ENCODE peak calls at places on chromosomes 5 and 9, in six cellular contexts. K is tibial artery; I is IMR-90; Y is non-pigmented ciliary epithelial cell; E is H9; W is stimulated activated CD8-positive, alpha-beta memory T cell treated with anti-CD3 and anti-CD28 coated beads, Interleukin-15, amount 100 ng/mL, for 4 hours. V is an unnamed sample.

GRCh38 chr9:36039696-36040095 is 3.0 kb downstream of the RECK start:
- DNase-seq in E (no peak), W (no peak), K (no peak), Y (no peak), I (peak; percentile 65), V (peak; percentile 43)

GRCh38 chr5:142178651-142179050 is 70.1 kb downstream of the NDFIP1 start:
- DNase-seq in Y (no peak), W (no peak), K (no peak), I (no peak), E (no peak), V (no peak)

GRCh38 chr5:66742083-66742895 is 146.1 kb downstream of the MAST4 start:
- DNase-seq in E (peak; percentile 36), Y (no peak), K (no peak), I (no peak), W (no peak), V (peak; percentile 18)

GRCh38 chr9:127574089-127574921 is 37.8 kb upstream of the STXBP1 start:
- DNase-seq in W (no peak), K (peak; percentile 45), I (no peak), E (no peak), Y (no peak), V (peak; percentile 71)

GRCh38 chr5:90182726-90183125 is 226.8 kb downstream of the CETN3 start:
- DNase-seq in K (no peak), W (no peak), I (no peak), E (no peak), Y (no peak), V (no peak)

GRCh38 chr5:156991714-156992113 is 28.7 kb upstream of the TIMD4 start:
- DNase-seq in K (no peak), Y (no peak), E (no peak), I (no peak), W (no peak), V (no peak)

GRCh38 chr9:69801994-69802393 is 18.6 kb upstream of the CFAP95 start:
- DNase-seq in E (no peak), I (peak; percentile 12), K (no peak), W (no peak), Y (no peak), V (peak; percentile 59)

GRCh38 chr5:168989731-168990505 is 311.0 kb downstream of the SLIT3 start:
- DNase-seq in Y (no peak), K (no peak), W (no peak), I (no peak), E (no peak), V (no peak)

GRCh38 chr9:93183663-93184438 is at the start of gene WNK2:
- DNase-seq in K (no peak), Y (no peak), W (no peak), E (peak; percentile 65), I (no peak), V (no peak)

GRCh38 chr5:127028822-127029457 is 1.4 kb downstream of the MARCHF3 start:
- DNase-seq in W (no peak), E (no peak), I (peak; percentile 36), K (peak; percentile 30), Y (no peak), V (peak; percentile 82)

GRCh38 chr5:132377738-132378137 is 8.2 kb downstream of the SLC22A5 start:
- DNase-seq in Y (no peak), K (no peak), W (no peak), I (no peak), E (no peak), V (no peak)

GRCh38 chr9:123749580-123750202 is 180.2 kb downstream of the DENND1A start:
- DNase-seq in E (no peak), Y (no peak), W (no peak), I (peak; percentile 20), K (no peak), V (no peak)

GRCh38 chr9:136939431-136939995 is 5.0 kb downstream of the FBXW5 start:
- DNase-seq in I (no peak), W (no peak), E (no peak), K (no peak), Y (no peak), V (no peak)

GRCh38 chr5:36528588-36528987 is 77.8 kb upstream of the SLC1A3 start:
- DNase-seq in W (no peak), E (no peak), K (no peak), Y (no peak), I (no peak), V (no peak)

GRCh38 chr9:38416461-38416860 is 7.8 kb downstream of the IGFBPL1 start:
- DNase-seq in Y (no peak), E (no peak), W (no peak), I (no peak), K (no peak), V (no peak)

GRCh38 chr9:38673399-38673798 is 46.5 kb downstream of the FAM240B start:
- DNase-seq in I (no peak), W (no peak), K (no peak), Y (no peak), E (no peak), V (no peak)

GRCh38 chr5:171420429-171421231 is 1.2 kb downstream of the FGF18 start:
- DNase-seq in K (peak; percentile 87), E (peak; percentile 41), I (peak; percentile 89), W (no peak), Y (no peak), V (peak; percentile 35)

GRCh38 chr5:90997082-90997481 is 386.0 kb downstream of the ARRDC3 start:
- DNase-seq in I (no peak), W (no peak), Y (no peak), E (no peak), K (no peak), V (no peak)

GRCh38 chr9:77735515-77735914 is 87.4 kb upstream of the GNA14 start:
- DNase-seq in Y (peak; percentile 55), W (no peak), E (no peak), K (no peak), I (peak; percentile 17), V (no peak)

GRCh38 chr9:98962861-98963260 is 19.2 kb downstream of the COL15A1 start:
- DNase-seq in I (peak; percentile 50), W (no peak), E (no peak), Y (no peak), K (no peak), V (peak; percentile 54)

GRCh38 chr9:14146201-14146890 is 167.6 kb downstream of the NFIB start:
- DNase-seq in W (no peak), Y (no peak), E (no peak), K (no peak), I (no peak), V (no peak)

GRCh38 chr5:171711631-171712030 is 74.0 kb upstream of the SMIM23 start:
- DNase-seq in W (no peak), E (peak; percentile 18), K (peak; percentile 11), I (no peak), Y (no peak), V (no peak)

GRCh38 chr5:997711-998110 is 10.9 kb upstream of the NKD2 start:
- DNase-seq in E (no peak), W (no peak), I (no peak), K (no peak), Y (no peak), V (no peak)